ENCODE peak calls at places on chromosomes 3 and 15, in five cellular contexts. One of them, this sample, is unnamed.

GRCh38 chr15:62637498-62637897 is 405.0 kb upstream of the TPM1 start:
- DNase-seq in fibroblast of the aortic adventitia: no peak
- DNase-seq in activated gamma-delta T cell treated with anti-CD3 and anti-CD28 coated beads, Interleukin-2, amount 50 U/mL, for 16 hours: no peak
- DNase-seq in NCI-H1436: no peak
- DNase-seq in stimulated activated CD4-positive, alpha-beta T cell treated with anti-CD3 and anti-CD28 coated beads, Interleukin-15, amount 100 ng/mL, for 1 hour: no peak
- DNase-seq in this sample: no peak

GRCh38 chr15:46091860-46092450 is 457.1 kb downstream of the SQOR start:
- DNase-seq in activated gamma-delta T cell treated with anti-CD3 and anti-CD28 coated beads, Interleukin-2, amount 50 U/mL, for 16 hours: no peak
- DNase-seq in stimulated activated CD4-positive, alpha-beta T cell treated with anti-CD3 and anti-CD28 coated beads, Interleukin-15, amount 100 ng/mL, for 1 hour: no peak
- DNase-seq in NCI-H1436: peak; percentile 49
- DNase-seq in fibroblast of the aortic adventitia: no peak
- DNase-seq in this sample: no peak

GRCh38 chr15:26564354-26564753 is 208.5 kb downstream of the GABRB3 start:
- DNase-seq in fibroblast of the aortic adventitia: no peak
- DNase-seq in activated gamma-delta T cell treated with anti-CD3 and anti-CD28 coated beads, Interleukin-2, amount 50 U/mL, for 16 hours: no peak
- DNase-seq in NCI-H1436: no peak
- DNase-seq in stimulated activated CD4-positive, alpha-beta T cell treated with anti-CD3 and anti-CD28 coated beads, Interleukin-15, amount 100 ng/mL, for 1 hour: no peak
- DNase-seq in this sample: no peak

GRCh38 chr3:177567833-177568232 is 370.6 kb upstream of the TBL1XR1 start:
- DNase-seq in activated gamma-delta T cell treated with anti-CD3 and anti-CD28 coated beads, Interleukin-2, amount 50 U/mL, for 16 hours: no peak
- DNase-seq in fibroblast of the aortic adventitia: no peak
- DNase-seq in NCI-H1436: no peak
- DNase-seq in stimulated activated CD4-positive, alpha-beta T cell treated with anti-CD3 and anti-CD28 coated beads, Interleukin-15, amount 100 ng/mL, for 1 hour: no peak
- DNase-seq in this sample: no peak

GRCh38 chr3:133753107-133753778 is 7.0 kb downstream of the TF start:
- DNase-seq in fibroblast of the aortic adventitia: no peak
- DNase-seq in activated gamma-delta T cell treated with anti-CD3 and anti-CD28 coated beads, Interleukin-2, amount 50 U/mL, for 16 hours: no peak
- DNase-seq in NCI-H1436: no peak
- DNase-seq in stimulated activated CD4-positive, alpha-beta T cell treated with anti-CD3 and anti-CD28 coated beads, Interleukin-15, amount 100 ng/mL, for 1 hour: no peak
- DNase-seq in this sample: no peak

GRCh38 chr3:181692850-181693154 is 18.9 kb upstream of the SOX2 start:
- DNase-seq in NCI-H1436: no peak
- DNase-seq in fibroblast of the aortic adventitia: no peak
- DNase-seq in stimulated activated CD4-positive, alpha-beta T cell treated with anti-CD3 and anti-CD28 coated beads, Interleukin-15, amount 100 ng/mL, for 1 hour: no peak
- DNase-seq in activated gamma-delta T cell treated with anti-CD3 and anti-CD28 coated beads, Interleukin-2, amount 50 U/mL, for 16 hours: no peak
- DNase-seq in this sample: no peak

GRCh38 chr3:177351757-177352158 is 154.5 kb upstream of the TBL1XR1 start:
- DNase-seq in activated gamma-delta T cell treated with anti-CD3 and anti-CD28 coated beads, Interleukin-2, amount 50 U/mL, for 16 hours: no peak
- DNase-seq in NCI-H1436: no peak
- DNase-seq in fibroblast of the aortic adventitia: no peak
- DNase-seq in stimulated activated CD4-positive, alpha-beta T cell treated with anti-CD3 and anti-CD28 coated beads, Interleukin-15, amount 100 ng/mL, for 1 hour: no peak
- DNase-seq in this sample: no peak

GRCh38 chr3:138465451-138465850 is 31.0 kb downstream of the ESYT3 start:
- DNase-seq in activated gamma-delta T cell treated with anti-CD3 and anti-CD28 coated beads, Interleukin-2, amount 50 U/mL, for 16 hours: no peak
- DNase-seq in fibroblast of the aortic adventitia: no peak
- DNase-seq in NCI-H1436: no peak
- DNase-seq in stimulated activated CD4-positive, alpha-beta T cell treated with anti-CD3 and anti-CD28 coated beads, Interleukin-15, amount 100 ng/mL, for 1 hour: no peak
- DNase-seq in this sample: no peak

GRCh38 chr15:70449311-70450141 is 313.8 kb downstream of the UACA start:
- DNase-seq in fibroblast of the aortic adventitia: no peak
- DNase-seq in stimulated activated CD4-positive, alpha-beta T cell treated with anti-CD3 and anti-CD28 coated beads, Interleukin-15, amount 100 ng/mL, for 1 hour: no peak
- DNase-seq in NCI-H1436: no peak
- DNase-seq in activated gamma-delta T cell treated with anti-CD3 and anti-CD28 coated beads, Interleukin-2, amount 50 U/mL, for 16 hours: no peak
- DNase-seq in this sample: no peak

GRCh38 chr15:58447244-58448010 is 15.6 kb downstream of the LIPC start:
- DNase-seq in NCI-H1436: no peak
- DNase-seq in fibroblast of the aortic adventitia: peak; percentile 89
- DNase-seq in activated gamma-delta T cell treated with anti-CD3 and anti-CD28 coated beads, Interleukin-2, amount 50 U/mL, for 16 hours: no peak
- DNase-seq in stimulated activated CD4-positive, alpha-beta T cell treated with anti-CD3 and anti-CD28 coated beads, Interleukin-15, amount 100 ng/mL, for 1 hour: no peak
- DNase-seq in this sample: no peak

This sample was measured in stimulated activated effector memory CD8-positive, alpha-beta T cell treated with anti-CD3 and anti-CD28 coated beads, Interleukin-12 subunit alpha, Interleukin-12 subunit beta, amount 100 ng/mL, for 72 hours.